ENCODE peak calls at places on chromosome 22, in ten cellular contexts. One of them, this sample, is unnamed.

GRCh38 chr22:46737976-46738641 is at the start of gene CERK:
- DNase-seq in body of pancreas: peak
- DNase-seq in IMR-90: peak
- DNase-seq in endodermal cell: peak
- DNase-seq in MCF 10A: peak
- DNase-seq in iris pigment epithelial cell: peak
- DNase-seq in AG04450: no peak
- DNase-seq in left ventricle myocardium inferior: peak
- DNase-seq in iPS DF 6.9: no peak
- DNase-seq in suprapubic skin: peak
- DNase-seq in this sample: peak

GRCh38 chr22:23212061-23213030 is 32.0 kb downstream of the BCR start:
- DNase-seq in iPS DF 6.9: no peak
- DNase-seq in iris pigment epithelial cell: no peak
- DNase-seq in body of pancreas: no peak
- DNase-seq in endodermal cell: no peak
- DNase-seq in IMR-90: no peak
- DNase-seq in suprapubic skin: no peak
- DNase-seq in left ventricle myocardium inferior: no peak
- DNase-seq in MCF 10A: no peak
- DNase-seq in AG04450: no peak
- DNase-seq in this sample: no peak

GRCh38 chr22:36419177-36419911 is 31.6 kb upstream of the MYH9 start:
- DNase-seq in left ventricle myocardium inferior: peak
- DNase-seq in MCF 10A: no peak
- DNase-seq in AG04450: peak
- DNase-seq in IMR-90: peak
- DNase-seq in iPS DF 6.9: no peak
- DNase-seq in endodermal cell: peak
- DNase-seq in iris pigment epithelial cell: peak
- DNase-seq in suprapubic skin: no peak
- DNase-seq in body of pancreas: no peak
- DNase-seq in this sample: no peak

GRCh38 chr22:45984316-45984916 is 7.5 kb upstream of the WNT7B start:
- DNase-seq in AG04450: no peak
- DNase-seq in body of pancreas: no peak
- DNase-seq in endodermal cell: no peak
- DNase-seq in suprapubic skin: no peak
- DNase-seq in iris pigment epithelial cell: no peak
- DNase-seq in left ventricle myocardium inferior: no peak
- DNase-seq in IMR-90: no peak
- DNase-seq in iPS DF 6.9: no peak
- DNase-seq in MCF 10A: no peak
- DNase-seq in this sample: no peak

GRCh38 chr22:29339381-29340235 is 24.1 kb upstream of the RASL10A start:
- DNase-seq in MCF 10A: peak
- DNase-seq in IMR-90: no peak
- DNase-seq in suprapubic skin: no peak
- DNase-seq in endodermal cell: no peak
- DNase-seq in body of pancreas: no peak
- DNase-seq in AG04450: no peak
- DNase-seq in iris pigment epithelial cell: no peak
- DNase-seq in iPS DF 6.9: no peak
- DNase-seq in left ventricle myocardium inferior: no peak
- DNase-seq in this sample: no peak

GRCh38 chr22:37545703-37546435 is 14.4 kb upstream of the CDC42EP1 start:
- DNase-seq in endodermal cell: peak
- DNase-seq in iris pigment epithelial cell: peak
- DNase-seq in IMR-90: peak
- DNase-seq in suprapubic skin: peak
- DNase-seq in AG04450: peak
- DNase-seq in left ventricle myocardium inferior: peak
- DNase-seq in MCF 10A: peak
- DNase-seq in body of pancreas: peak
- DNase-seq in iPS DF 6.9: no peak
- DNase-seq in this sample: peak

GRCh38 chr22:30201970-30202369 is 44.6 kb downstream of the LIF start:
- DNase-seq in iPS DF 6.9: no peak
- DNase-seq in iris pigment epithelial cell: peak
- DNase-seq in body of pancreas: no peak
- DNase-seq in endodermal cell: no peak
- DNase-seq in MCF 10A: peak
- DNase-seq in suprapubic skin: no peak
- DNase-seq in AG04450: no peak
- DNase-seq in left ventricle myocardium inferior: no peak
- DNase-seq in IMR-90: peak
- DNase-seq in this sample: no peak

GRCh38 chr22:45589556-45589955 is 82.1 kb upstream of the ATXN10 start:
- DNase-seq in suprapubic skin: no peak
- DNase-seq in left ventricle myocardium inferior: no peak
- DNase-seq in IMR-90: no peak
- DNase-seq in MCF 10A: no peak
- DNase-seq in endodermal cell: no peak
- DNase-seq in iris pigment epithelial cell: no peak
- DNase-seq in AG04450: no peak
- DNase-seq in body of pancreas: no peak
- DNase-seq in iPS DF 6.9: no peak
- DNase-seq in this sample: no peak

GRCh38 chr22:44372611-44373010 is 59.9 kb upstream of the SHISAL1 start:
- DNase-seq in body of pancreas: no peak
- DNase-seq in MCF 10A: no peak
- DNase-seq in endodermal cell: no peak
- DNase-seq in iris pigment epithelial cell: no peak
- DNase-seq in iPS DF 6.9: no peak
- DNase-seq in AG04450: no peak
- DNase-seq in suprapubic skin: peak
- DNase-seq in left ventricle myocardium inferior: no peak
- DNase-seq in IMR-90: no peak
- DNase-seq in this sample: no peak

GRCh38 chr22:20273720-20274119 is 5.6 kb upstream of the RTN4R start:
- DNase-seq in iris pigment epithelial cell: no peak
- DNase-seq in endodermal cell: no peak
- DNase-seq in iPS DF 6.9: no peak
- DNase-seq in suprapubic skin: no peak
- DNase-seq in body of pancreas: no peak
- DNase-seq in AG04450: no peak
- DNase-seq in IMR-90: no peak
- DNase-seq in left ventricle myocardium inferior: no peak
- DNase-seq in MCF 10A: no peak
- DNase-seq in this sample: no peak

GRCh38 chr22:46842606-46843005 is 80.2 kb downstream of the TBC1D22A start:
- DNase-seq in suprapubic skin: no peak
- DNase-seq in iris pigment epithelial cell: no peak
- DNase-seq in IMR-90: no peak
- DNase-seq in left ventricle myocardium inferior: no peak
- DNase-seq in AG04450: no peak
- DNase-seq in MCF 10A: peak
- DNase-seq in body of pancreas: no peak
- DNase-seq in endodermal cell: peak
- DNase-seq in iPS DF 6.9: no peak
- DNase-seq in this sample: peak